ENCODE peak calls at places on chromosomes 13 and 19, in eight cellular contexts. R is stomach, E is cardiac muscle cell, C is heart right ventricle, F is PC-3, A is A549, K is tibial nerve, P is H9. D is an unnamed sample.
A peak's percentile ranks its signal among the peaks of the same experiment; 100 is the strongest.

GRCh38 chr13:110137677-110138008 is 169.3 kb downstream of the COL4A1 start:
- DNase-seq in R (no peak), E (peak; percentile 30), C (peak; percentile 71), F (peak; percentile 58), A (peak; percentile 56), K (no peak), P (no peak), D (peak; percentile 41)

GRCh38 chr19:46265217-46265828 is 31.5 kb upstream of the HIF3A start:
- DNase-seq in R (peak; percentile 74), E (peak; percentile 90), C (peak; percentile 67), F (peak; percentile 75), A (peak; percentile 91), K (no peak), P (peak; percentile 83), D (peak; percentile 79)

GRCh38 chr13:113917523-113918371 is 53.9 kb upstream of the GAS6 start:
- DNase-seq in R (peak; percentile 23), E (no peak), C (no peak), F (no peak), A (no peak), K (no peak), P (peak; percentile 21), D (no peak)

GRCh38 chr19:50607874-50608785 is 31.6 kb downstream of the SYT3 start:
- DNase-seq in R (peak; percentile 42), E (peak; percentile 92), C (peak; percentile 54), F (peak; percentile 34), A (peak; percentile 97), K (no peak), P (peak; percentile 100), D (peak; percentile 81)

GRCh38 chr19:39308531-39309304 is 11.9 kb downstream of the LRFN1 start:
- DNase-seq in R (no peak), E (peak; percentile 14), C (no peak), F (no peak), A (no peak), K (no peak), P (peak; percentile 96), D (no peak)

GRCh38 chr19:35518313-35518712 is 4.9 kb upstream of the DMKN start:
- DNase-seq in R (no peak), E (peak; percentile 98), C (no peak), F (peak; percentile 84), A (peak; percentile 62), K (no peak), P (no peak), D (peak; percentile 43)

GRCh38 chr19:51272183-51272817 is 21.4 kb downstream of the SIGLECL1 start:
- DNase-seq in R (no peak), E (no peak), C (no peak), F (peak; percentile 47), A (no peak), K (no peak), P (no peak), D (no peak)

GRCh38 chr13:31968473-31968872 is 63.1 kb upstream of the FRY start:
- DNase-seq in R (peak; percentile 76), E (peak; percentile 47), C (peak; percentile 67), F (no peak), A (no peak), K (no peak), P (no peak), D (no peak)

GRCh38 chr19:20333508-20333907 is 166.5 kb downstream of the ZNF486 start:
- DNase-seq in R (no peak), E (no peak), C (no peak), F (no peak), A (no peak), K (no peak), P (no peak), D (no peak)

GRCh38 chr13:30107536-30108136 is 199.7 kb downstream of the KATNAL1 start:
- DNase-seq in R (peak; percentile 37), E (peak; percentile 15), C (no peak), F (peak; percentile 55), A (no peak), K (no peak), P (no peak), D (no peak)

GRCh38 chr13:108346376-108346775 is 76.9 kb downstream of the TNFSF13B start:
- DNase-seq in R (no peak), E (no peak), C (no peak), F (no peak), A (no peak), K (no peak), P (peak; percentile 31), D (no peak)

GRCh38 chr19:17553256-17553655 is 2.2 kb upstream of the COLGALT1 start:
- DNase-seq in R (no peak), E (peak; percentile 98), C (peak; percentile 93), F (peak; percentile 80), A (no peak), K (peak; percentile 54), P (peak; percentile 41), D (peak; percentile 41)

GRCh38 chr19:42247631-42248199 is 5.3 kb upstream of the GSK3A start:
- DNase-seq in R (no peak), E (no peak), C (no peak), F (no peak), A (no peak), K (no peak), P (no peak), D (no peak)

GRCh38 chr19:42248270-42249148 is 6.1 kb upstream of the GSK3A start:
- DNase-seq in R (no peak), E (no peak), C (no peak), F (no peak), A (no peak), K (no peak), P (no peak), D (no peak)

GRCh38 chr19:42246869-42247630 is 4.6 kb upstream of the GSK3A start:
- DNase-seq in R (no peak), E (no peak), C (no peak), F (no peak), A (no peak), K (no peak), P (no peak), D (no peak)

GRCh38 chr19:42244452-42245220 is 2.2 kb upstream of the GSK3A start:
- DNase-seq in R (peak; percentile 92), E (peak; percentile 96), C (peak; percentile 93), F (peak; percentile 93), A (peak; percentile 99), K (peak; percentile 83), P (peak; percentile 97), D (peak; percentile 73)

DNA sequence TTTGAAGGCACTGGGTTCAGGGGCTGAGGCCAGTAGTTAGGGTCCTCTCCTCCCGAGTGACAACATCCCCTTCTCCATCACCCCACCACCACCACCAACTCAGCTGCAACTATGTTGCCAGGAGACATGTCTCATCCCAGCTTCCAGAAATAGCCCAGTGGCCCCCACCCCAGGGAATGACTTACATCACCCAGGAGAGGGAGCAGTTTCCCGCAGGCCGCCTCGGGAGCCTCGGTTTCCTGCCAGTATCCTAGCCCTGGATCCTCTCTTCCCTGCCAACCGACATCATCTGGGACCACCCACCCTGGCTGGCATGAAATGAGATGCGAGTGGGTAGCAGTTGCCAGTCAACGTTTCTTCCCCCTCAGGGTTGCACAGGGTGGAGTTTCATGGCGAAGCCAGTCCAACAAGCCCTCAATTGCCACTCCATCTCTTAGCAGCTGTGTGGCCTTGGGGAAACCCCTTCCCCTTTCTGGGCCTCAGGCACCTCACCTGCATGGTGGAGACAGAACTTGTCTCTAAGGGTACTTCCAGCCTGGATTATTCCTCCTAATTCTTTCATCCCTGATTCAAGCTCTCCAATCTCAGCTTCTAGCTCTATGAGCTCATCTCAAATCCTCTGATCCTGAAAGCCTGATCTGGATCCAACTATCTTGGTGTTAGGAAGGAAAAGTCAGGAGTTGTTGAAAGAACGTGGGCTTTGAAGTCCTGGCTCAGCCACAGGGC is 3.9 kb upstream of the GSK3A start:
- DNase-seq in R (peak; percentile 73), E (peak; percentile 83), C (peak; percentile 82), F (peak; percentile 63), A (peak; percentile 94), K (peak; percentile 50), P (peak; percentile 74), D (peak; percentile 82)
- TF ChIP-seq CTCF in R (peak; percentile 65), E (peak; percentile 68), C (peak; percentile 83), F (peak; percentile 60), A (peak; percentile 79), K (peak; percentile 73), P (peak; percentile 71), D (no peak)

DNA sequence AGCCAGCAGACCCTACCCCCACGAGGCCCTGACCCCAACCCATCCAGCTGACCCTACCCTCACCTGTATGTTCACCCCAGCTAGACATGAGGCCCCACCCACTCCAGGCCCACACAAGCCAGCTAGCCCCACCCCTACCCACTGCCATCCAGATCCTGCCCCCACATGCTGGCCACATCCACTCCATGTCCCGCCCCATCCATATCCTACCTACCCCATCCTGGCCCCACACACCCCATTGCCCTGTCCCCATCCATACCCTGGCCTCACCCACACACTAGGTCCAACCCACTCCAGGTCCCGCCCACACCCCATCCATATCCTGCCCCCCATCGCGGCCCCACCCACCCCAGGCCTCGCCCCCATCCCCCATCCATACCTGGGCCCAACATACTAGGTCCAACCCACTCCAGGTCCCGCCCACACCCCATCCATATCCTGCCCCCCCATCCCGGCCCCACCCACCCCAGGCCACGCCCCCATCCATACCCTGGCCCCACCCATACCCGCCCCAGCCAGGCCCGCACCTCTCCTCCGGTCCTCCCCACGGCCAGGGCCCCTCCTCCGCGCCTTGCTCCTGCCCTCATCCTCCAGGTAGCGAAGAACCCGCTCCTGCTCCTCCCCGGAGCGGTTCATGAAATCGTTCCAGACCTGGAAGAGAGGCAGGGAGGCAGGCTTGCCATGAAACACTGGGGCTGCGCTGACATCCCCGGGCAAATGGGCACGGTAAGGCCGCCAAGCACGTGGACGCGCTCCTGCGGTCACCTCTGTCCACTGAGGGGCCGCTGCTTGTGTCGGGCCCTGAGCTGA is 7.2 kb downstream of the RNU6-9 start:
- DNase-seq in R (no peak), E (no peak), C (no peak), F (peak; percentile 23), A (peak; percentile 34), K (no peak), P (peak; percentile 84), D (peak; percentile 82)
- H3K27ac ChIP-seq in R (no peak overlapping the region), E (no peak overlapping the region), C (no peak overlapping the region), F (no peak overlapping the region), A (no peak overlapping the region), K (no peak overlapping the region), P (no peak overlapping the region), D (peak overlapping the region; percentile 59)

DNA sequence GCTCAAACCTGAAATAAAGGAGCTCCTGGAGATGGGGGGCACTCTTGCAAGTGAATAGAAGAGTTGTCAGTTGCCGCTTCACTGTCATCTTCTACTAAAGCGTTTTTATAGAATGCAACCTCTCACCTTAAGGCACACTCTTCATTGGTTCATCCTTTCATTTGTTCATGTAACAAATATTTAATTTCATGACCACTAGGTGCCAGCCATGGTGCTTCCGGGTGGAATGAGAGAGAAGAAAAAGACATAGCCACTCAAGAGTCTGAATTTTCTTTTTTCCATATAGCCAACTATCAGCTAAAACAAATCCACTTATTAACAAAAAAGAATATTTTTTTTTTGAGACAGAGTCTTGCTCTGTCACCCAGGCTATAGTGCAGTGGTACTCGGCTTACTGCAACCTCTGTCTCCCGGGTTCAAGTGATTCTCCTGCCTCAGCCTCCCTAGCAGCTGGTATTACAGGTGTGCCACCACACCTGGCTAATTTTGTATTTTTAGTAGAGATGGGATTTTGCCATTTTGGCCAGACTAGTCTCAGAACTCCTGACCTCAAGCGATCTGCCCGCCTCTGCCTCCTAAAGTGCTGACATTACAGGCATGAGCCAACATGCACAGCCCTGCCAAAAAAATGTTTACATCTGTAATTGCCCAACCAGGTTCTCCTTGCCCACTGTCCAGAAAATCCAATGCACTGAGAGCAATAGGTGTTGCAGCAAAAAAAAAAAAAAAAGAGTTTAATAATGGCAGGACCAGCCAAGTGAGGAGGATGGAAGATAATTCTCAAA is 22.1 kb upstream of the SACS start:
- DNase-seq in R (no peak), E (no peak), C (no peak), F (no peak), A (no peak), K (no peak), P (no peak), D (no peak)
- TF ChIP-seq CTCF in R (no peak), E (no peak), C (peak; percentile 16), F (peak; percentile 30), A (no peak), K (no peak), P (no peak), D (no peak)

GRCh38 chr13:38685974-38686571 is 804 bp upstream of the FREM2 start:
- DNase-seq in R (no peak), E (peak; percentile 15), C (no peak), F (peak; percentile 26), A (no peak), K (no peak), P (peak; percentile 83), D (peak; percentile 17)
- H3K27ac ChIP-seq in R (no peak overlapping the region), E (peak overlapping the region; percentile 56), C (no peak overlapping the region), F (no peak overlapping the region), A (no peak overlapping the region), K (no peak overlapping the region), P (peak overlapping the region; percentile 38), D (no peak overlapping the region)

D was measured in RWPE1.